ENCODE peak calls at places on chromosomes 6 and 20, in ten cellular contexts. M, S, E, O, V, U, Z, G, W and H are unnamed samples.

GRCh38 chr6:109170333-109170732 is 75.0 kb downstream of the CEP57L1 start:
- DNase-seq in M (no peak), S (no peak), E (no peak), O (no peak), V (no peak), U (no peak), Z (no peak), G (no peak), W (no peak), H (no peak)

GRCh38 chr6:148599967-148600426 is 146.8 kb upstream of the UST start:
- DNase-seq in M (no peak), S (no peak), E (no peak), O (no peak), V (no peak), U (no peak), Z (no peak), G (no peak), W (no peak), H (no peak)

GRCh38 chr6:168380956-168381605 is 59.9 kb upstream of the SMOC2 start:
- DNase-seq in M (no peak), S (no peak), E (no peak), O (no peak), V (no peak), U (no peak), Z (no peak), G (no peak), W (no peak), H (no peak)

GRCh38 chr6:17144016-17144415 is 42.2 kb downstream of the STMND1 start:
- DNase-seq in M (no peak), S (no peak), E (no peak), O (no peak), V (no peak), U (no peak), Z (no peak), G (no peak), W (no peak), H (no peak)

GRCh38 chr20:63977392-63978276 is 1.8 kb downstream of the SAMD10 start:
- DNase-seq in M (no peak), S (peak), E (peak), O (peak), V (peak), U (peak), Z (peak), G (peak), W (no peak), H (no peak)

GRCh38 chr6:31713991-31714684 is 1.0 kb upstream of the LY6G6D start:
- DNase-seq in M (no peak), S (no peak), E (no peak), O (no peak), V (no peak), U (no peak), Z (no peak), G (no peak), W (peak), H (no peak)

GRCh38 chr20:63483834-63484233 is 11.4 kb upstream of the KCNQ2 start:
- DNase-seq in M (no peak), S (no peak), E (peak), O (no peak), V (no peak), U (peak), Z (no peak), G (no peak), W (peak), H (no peak)

GRCh38 chr6:23735151-23735550 is 390.9 kb upstream of the NRSN1 start:
- DNase-seq in M (no peak), S (no peak), E (no peak), O (no peak), V (no peak), U (no peak), Z (no peak), G (no peak), W (peak), H (no peak)

GRCh38 chr6:159075506-159076100 is 30.8 kb upstream of the TAGAP start:
- DNase-seq in M (peak), S (peak), E (no peak), O (no peak), V (peak), U (peak), Z (peak), G (no peak), W (peak), H (peak)

GRCh38 chr6:90707223-90707622 is 120.4 kb upstream of the MAP3K7 start:
- DNase-seq in M (no peak), S (no peak), E (no peak), O (no peak), V (no peak), U (no peak), Z (no peak), G (no peak), W (no peak), H (no peak)

GRCh38 chr6:168070804-168071203 is 8.2 kb downstream of the FRMD1 start:
- DNase-seq in M (no peak), S (no peak), E (no peak), O (no peak), V (no peak), U (no peak), Z (no peak), G (no peak), W (no peak), H (no peak)

GRCh38 chr6:127458817-127459216 is 372 bp downstream of the KIAA0408 start:
- DNase-seq in M (no peak), S (no peak), E (no peak), O (peak), V (peak), U (peak), Z (no peak), G (peak), W (peak), H (no peak)

GRCh38 chr6:130697661-130698535 is 129.3 kb upstream of the SMLR1 start:
- DNase-seq in M (peak), S (peak), E (peak), O (peak), V (peak), U (peak), Z (peak), G (no peak), W (peak), H (no peak)

GRCh38 chr6:119620846-119621570 is 271.4 kb upstream of the MAN1A1 start:
- DNase-seq in M (no peak), S (no peak), E (no peak), O (peak), V (peak), U (peak), Z (peak), G (no peak), W (no peak), H (no peak)

GRCh38 chr6:98921038-98921437 is 26.7 kb downstream of the FBXL4 start:
- DNase-seq in M (no peak), S (peak), E (no peak), O (no peak), V (no peak), U (no peak), Z (peak), G (no peak), W (no peak), H (no peak)

GRCh38 chr6:105769987-105770386 is 316.1 kb upstream of the PRDM1 start:
- DNase-seq in M (no peak), S (no peak), E (no peak), O (peak), V (peak), U (peak), Z (no peak), G (no peak), W (no peak), H (no peak)

GRCh38 chr20:1950836-1951235 is 43.0 kb downstream of the PDYN start:
- DNase-seq in M (no peak), S (no peak), E (peak), O (no peak), V (no peak), U (no peak), Z (no peak), G (no peak), W (no peak), H (peak)

GRCh38 chr6:106790146-106790770 is 160.9 kb downstream of the QRSL1 start:
- DNase-seq in M (no peak), S (no peak), E (no peak), O (peak), V (no peak), U (no peak), Z (no peak), G (no peak), W (no peak), H (no peak)

GRCh38 chr6:130624046-130624445 is 203.2 kb upstream of the SMLR1 start:
- DNase-seq in M (no peak), S (no peak), E (no peak), O (peak), V (peak), U (peak), Z (peak), G (no peak), W (no peak), H (no peak)

GRCh38 chr6:9064156-9064555 is 628.8 kb upstream of the SLC35B3 start:
- DNase-seq in M (no peak), S (no peak), E (no peak), O (no peak), V (no peak), U (peak), Z (no peak), G (no peak), W (peak), H (no peak)

GRCh38 chr20:44909872-44910689 is at the start of gene PABPC1L:
- DNase-seq in M (peak), S (peak), E (peak), O (peak), V (peak), U (peak), Z (peak), G (peak), W (peak), H (peak)

GRCh38 chr6:79353226-79353625 is 118.7 kb upstream of the HMGN3 start:
- DNase-seq in M (no peak), S (no peak), E (no peak), O (no peak), V (peak), U (peak), Z (no peak), G (no peak), W (no peak), H (no peak)

GRCh38 chr6:84926756-84927155 is 162.4 kb upstream of the TBX18 start:
- DNase-seq in M (no peak), S (no peak), E (no peak), O (no peak), V (peak), U (peak), Z (peak), G (no peak), W (peak), H (no peak)

GRCh38 chr6:54068694-54069093 is 42.5 kb upstream of the MLIP start:
- DNase-seq in M (no peak), S (no peak), E (no peak), O (no peak), V (no peak), U (no peak), Z (no peak), G (no peak), W (no peak), H (no peak)

GRCh38 chr20:33180169-33180568 is 12.2 kb downstream of the BPIFA2 start:
- DNase-seq in M (no peak), S (no peak), E (no peak), O (no peak), V (no peak), U (no peak), Z (no peak), G (no peak), W (no peak), H (no peak)

GRCh38 chr6:90296346-90297123 is at the start of gene BACH2:
- DNase-seq in M (peak), S (peak), E (peak), O (peak), V (peak), U (peak), Z (peak), G (peak), W (peak), H (peak)

GRCh38 chr20:1330075-1330830 is 1.3 kb upstream of the SDCBP2 start:
- DNase-seq in M (peak), S (no peak), E (no peak), O (peak), V (peak), U (no peak), Z (no peak), G (peak), W (no peak), H (no peak)